ENCODE peak calls at places on chromosomes 6 and 20, in four cellular contexts. R, Q, M and V are unnamed samples.

GRCh38 chr20:20611165-20611564 is 101.3 kb downstream of the RALGAPA2 start:
- DNase-seq in M (no peak), Q (no peak), R (no peak), V (no peak)

GRCh38 chr20:44211177-44212039 is 837 bp upstream of the OSER1 start:
- DNase-seq in R (no peak), Q (no peak), M (no peak), V (peak)

GRCh38 chr6:144314003-144314485 is 28.9 kb downstream of the UTRN start:
- DNase-seq in M (no peak), R (peak), Q (no peak), V (no peak)

GRCh38 chr6:34201455-34202098 is 35.1 kb upstream of the HMGA1 start:
- DNase-seq in R (no peak), M (no peak), Q (no peak), V (no peak)

GRCh38 chr6:98825602-98826230 is 8.7 kb upstream of the POU3F2 start:
- DNase-seq in M (no peak), Q (no peak), R (no peak), V (no peak)

GRCh38 chr20:25053207-25054132 is 4.5 kb downstream of the ACSS1 start:
- DNase-seq in Q (no peak), M (no peak), R (peak), V (no peak)

GRCh38 chr6:75306074-75306473 is 21.5 kb upstream of the TMEM30A start:
- DNase-seq in M (no peak), Q (no peak), R (no peak), V (no peak)

GRCh38 chr20:51880188-51880587 is 77.9 kb upstream of the SALL4 start:
- DNase-seq in R (no peak), M (no peak), Q (no peak), V (no peak)

GRCh38 chr6:7914991-7915789 is 4.6 kb upstream of the TXNDC5 start:
- DNase-seq in M (no peak), Q (no peak), R (no peak), V (no peak)

GRCh38 chr20:36093025-36093803 is 61.3 kb upstream of the EPB41L1 start:
- DNase-seq in M (peak), R (peak), Q (peak), V (peak)

GRCh38 chr6:85041376-85041775 is 277.0 kb upstream of the TBX18 start:
- DNase-seq in M (no peak), Q (no peak), R (no peak), V (no peak)

GRCh38 chr6:69973138-69973537 is 106.8 kb downstream of the COL19A1 start:
- DNase-seq in R (no peak), M (no peak), Q (no peak), V (no peak)

GRCh38 chr6:124882580-124883393 is 79.5 kb upstream of the RNF217 start:
- DNase-seq in Q (peak), M (no peak), R (no peak), V (no peak)

GRCh38 chr6:77463308-77463880 is at the start of gene HTR1B:
- DNase-seq in R (peak), M (no peak), Q (peak), V (no peak)

GRCh38 chr6:20497200-20497820 is 36.9 kb upstream of the CDKAL1 start:
- DNase-seq in R (no peak), M (no peak), Q (no peak), V (no peak)

GRCh38 chr6:89387516-89388222 is 24.4 kb downstream of the RRAGD start:
- DNase-seq in Q (no peak), M (no peak), R (no peak), V (no peak)

GRCh38 chr6:8939615-8940014 is 504.3 kb upstream of the SLC35B3 start:
- DNase-seq in R (no peak), Q (peak), M (no peak), V (no peak)

GRCh38 chr6:39812853-39813533 is 20.8 kb downstream of the DAAM2 start:
- DNase-seq in R (no peak), Q (no peak), M (no peak), V (no peak)

GRCh38 chr20:56575961-56576360 is 42.9 kb downstream of the FAM209B start:
- DNase-seq in R (no peak), M (no peak), Q (no peak), V (no peak)

GRCh38 chr6:157407637-157408036 is 26.6 kb downstream of the ZDHHC14 start:
- DNase-seq in M (no peak), Q (no peak), R (no peak), V (no peak)

GRCh38 chr6:54083301-54083700 is 27.9 kb upstream of the MLIP start:
- DNase-seq in Q (no peak), M (no peak), R (no peak), V (no peak)

GRCh38 chr20:61449916-61450315 is 197.9 kb downstream of the CDH4 start:
- DNase-seq in R (no peak), Q (peak), M (no peak), V (no peak)

GRCh38 chr6:107337342-107337741 is 122.0 kb downstream of the PDSS2 start:
- DNase-seq in M (no peak), Q (no peak), R (no peak), V (no peak)

GRCh38 chr20:46174469-46175126 is 56.5 kb downstream of the CD40 start:
- DNase-seq in M (no peak), R (peak), Q (peak), V (no peak)

GRCh38 chr6:51077967-51078518 is 259.4 kb downstream of the TFAP2B start:
- DNase-seq in Q (no peak), M (no peak), R (no peak), V (no peak)

GRCh38 chr6:98946877-98947410 is 802 bp downstream of the FBXL4 start:
- DNase-seq in Q (peak), M (no peak), R (peak), V (peak)

GRCh38 chr6:90257486-90257738 is 39.2 kb downstream of the BACH2 start:
- DNase-seq in M (no peak), R (no peak), Q (no peak), V (no peak)

GRCh38 chr6:130949553-130949952 is 113.5 kb downstream of the EPB41L2 start:
- DNase-seq in R (no peak), Q (no peak), M (no peak), V (no peak)

GRCh38 chr6:159110013-159110412 is 59.2 kb upstream of the FNDC1 start:
- DNase-seq in R (no peak), M (no peak), Q (peak), V (no peak)

GRCh38 chr6:25659633-25660368 is 7.8 kb downstream of the SCGN start:
- DNase-seq in Q (no peak), R (no peak), M (no peak), V (no peak)

GRCh38 chr20:57838670-57839142 is 128.9 kb upstream of the PMEPA1 start:
- DNase-seq in M (no peak), R (no peak), Q (no peak), V (no peak)

GRCh38 chr20:62755817-62756724 is 40.2 kb upstream of the MRGBP start:
- DNase-seq in Q (no peak), R (no peak), M (no peak), V (no peak)

GRCh38 chr6:26249709-26249958 is 115.4 kb upstream of the BTN3A2 start:
- DNase-seq in M (no peak), Q (no peak), R (no peak), V (no peak)

GRCh38 chr6:356828-357251 is 34.7 kb upstream of the IRF4 start:
- DNase-seq in Q (no peak), R (peak), M (no peak), V (no peak)

GRCh38 chr6:70860044-70860443 is 96.8 kb downstream of the B3GAT2 start:
- DNase-seq in M (no peak), R (no peak), Q (no peak), V (no peak)

GRCh38 chr6:82259389-82259788 is 11.8 kb upstream of the IBTK start:
- DNase-seq in M (no peak), Q (no peak), R (no peak), V (no peak)
- H3K27ac ChIP-seq in M (no peak), Q (no peak), R (no peak), V (no peak)

DNA sequence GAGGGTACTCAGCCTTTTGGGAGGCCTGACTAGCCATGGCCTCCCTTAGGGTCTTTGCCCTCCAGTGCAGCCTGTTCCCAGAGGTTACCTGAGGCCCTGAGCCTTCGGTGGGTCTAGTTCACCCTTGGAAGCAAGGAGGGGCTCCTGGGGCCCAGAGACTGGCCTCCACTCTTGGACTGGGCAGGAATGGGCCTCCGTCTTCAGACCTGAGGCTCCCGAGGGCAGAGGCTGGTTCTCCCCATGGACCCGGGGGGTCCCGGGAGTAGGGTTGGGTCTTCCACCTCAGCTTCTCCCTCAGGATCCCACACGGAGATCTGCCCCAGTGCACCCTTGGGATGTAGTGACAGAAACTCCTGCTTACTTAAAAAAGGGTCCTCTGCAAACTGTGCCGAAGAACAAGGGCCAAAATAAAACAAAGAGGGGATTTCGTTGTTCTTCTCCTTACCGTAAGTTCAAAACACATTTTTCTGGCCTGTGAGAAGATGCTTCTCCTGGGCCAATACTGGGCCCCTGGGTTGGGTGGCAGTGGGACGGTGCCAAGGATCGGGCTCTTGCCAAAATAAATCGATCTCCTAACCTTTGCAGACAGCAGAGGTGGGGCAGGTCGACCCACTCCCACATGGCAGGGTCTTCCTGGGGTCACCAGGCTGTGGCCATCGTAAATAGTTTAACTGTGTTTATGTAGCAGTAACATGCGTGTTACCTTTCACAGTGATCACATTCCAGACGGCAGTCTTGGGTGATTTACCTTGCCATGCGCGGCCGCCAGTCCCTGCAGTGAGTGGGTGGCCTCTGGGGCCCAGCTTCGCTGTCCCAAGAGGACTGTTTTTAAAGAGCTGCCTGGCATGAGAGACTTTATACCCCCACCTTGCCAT is 151.8 kb downstream of the VEGFA start:
- DNase-seq in Q (no peak), M (no peak), R (peak), V (no peak)
- H3K27ac ChIP-seq in Q (no peak), M (no peak), R (no peak), V (no peak)

DNA sequence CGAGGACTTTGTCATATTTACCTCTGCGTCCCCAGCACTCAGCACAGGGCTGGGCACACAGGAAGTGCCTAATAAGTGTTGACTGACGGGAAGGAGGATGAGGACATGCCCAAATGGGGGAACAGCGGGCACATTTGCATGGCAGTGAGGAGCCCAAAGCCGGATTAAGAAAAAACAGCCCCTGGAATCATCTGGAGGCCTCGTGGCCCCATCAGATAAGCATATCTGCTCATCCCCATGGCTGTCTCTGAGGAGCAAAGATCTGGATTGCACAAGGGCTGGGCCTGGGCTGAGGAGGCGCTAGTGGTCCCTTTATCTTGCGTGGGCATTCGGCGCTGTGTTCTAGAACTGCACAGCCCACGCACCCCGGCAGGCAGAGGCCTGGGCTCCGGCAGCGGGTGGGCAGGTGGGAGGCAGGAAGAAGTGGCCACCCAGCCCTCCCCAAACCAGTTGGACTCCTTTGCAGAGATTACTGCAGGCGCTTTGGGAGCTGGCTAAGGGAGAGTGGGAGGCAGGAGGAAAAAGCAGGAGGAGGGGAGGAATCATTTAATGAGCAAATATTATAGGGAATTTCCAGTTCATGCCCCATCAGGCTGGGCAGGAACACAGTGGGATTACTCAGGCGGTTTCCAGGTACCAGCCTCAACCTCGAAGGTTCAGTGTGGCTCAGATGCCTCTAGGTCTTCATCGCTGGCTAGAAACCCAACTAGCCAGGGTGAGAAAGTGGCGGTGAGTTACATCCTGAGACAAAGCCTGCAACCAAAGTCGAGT is 108.1 kb downstream of the CEBPB start:
- DNase-seq in R (no peak), M (no peak), Q (no peak), V (no peak)
- H3K27ac ChIP-seq in R (no peak), M (no peak), Q (peak), V (no peak)

GRCh38 chr6:62612526-62612925 is 326.5 kb upstream of the KHDRBS2 start:
- DNase-seq in M (no peak), R (no peak), Q (no peak), V (no peak)

GRCh38 chr6:62613920-62614319 is 327.9 kb upstream of the KHDRBS2 start:
- DNase-seq in M (no peak), Q (no peak), R (no peak), V (no peak)

GRCh38 chr6:62614442-62614841 is 328.4 kb upstream of the KHDRBS2 start:
- DNase-seq in Q (peak), M (no peak), R (no peak), V (no peak)

DNA sequence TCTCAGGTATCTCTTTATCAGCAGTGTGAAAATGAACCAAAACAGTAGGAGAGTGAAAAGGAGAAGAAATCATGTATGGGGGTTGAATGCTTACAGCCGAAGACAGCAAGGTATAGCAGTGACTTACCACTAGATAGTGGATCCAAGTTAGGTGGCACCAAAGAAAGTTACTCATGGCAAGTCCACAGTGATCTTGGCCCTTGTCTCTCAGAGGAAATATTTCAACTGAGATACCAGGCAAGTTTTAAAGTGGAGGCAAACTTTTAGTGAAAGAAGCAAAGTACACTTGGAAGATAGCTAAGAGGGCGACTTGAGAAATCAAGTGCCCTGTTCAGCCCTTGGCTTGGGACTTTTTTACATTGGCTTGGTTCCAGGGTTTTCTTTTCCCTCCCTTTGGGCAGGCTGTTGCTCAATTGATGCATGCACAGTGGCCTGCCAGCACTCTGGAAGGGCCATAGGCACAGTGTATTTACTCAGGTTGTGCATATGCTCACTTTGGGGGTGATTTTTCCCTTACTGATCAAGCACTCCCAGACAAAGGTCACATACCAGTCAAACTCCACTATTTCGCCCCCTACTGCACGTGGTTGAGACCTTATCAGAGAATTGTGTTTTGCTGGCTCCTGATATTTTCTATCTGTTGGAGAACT is 329.5 kb upstream of the KHDRBS2 start:
- DNase-seq in R (peak), Q (no peak), M (no peak), V (no peak)
- H3K27ac ChIP-seq in R (no peak), Q (no peak), M (no peak), V (no peak)

GRCh38 chr6:43280234-43280633 is 17.8 kb upstream of the SLC22A7 start:
- DNase-seq in M (no peak), R (no peak), Q (no peak), V (no peak)

GRCh38 chr6:43276180-43277082 is 21.6 kb upstream of the SLC22A7 start:
- DNase-seq in Q (no peak), M (no peak), R (no peak), V (no peak)

GRCh38 chr6:43277083-43277642 is 20.9 kb upstream of the SLC22A7 start:
- DNase-seq in Q (no peak), R (no peak), M (no peak), V (no peak)

GRCh38 chr6:43277643-43278523 is 20.2 kb upstream of the SLC22A7 start:
- DNase-seq in M (no peak), Q (peak), R (no peak), V (no peak)

GRCh38 chr6:43278524-43279078 is 19.5 kb upstream of the SLC22A7 start:
- DNase-seq in M (no peak), R (no peak), Q (peak), V (no peak)
- H3K27ac ChIP-seq in M (no peak), R (no peak), Q (peak), V (no peak)

DNA sequence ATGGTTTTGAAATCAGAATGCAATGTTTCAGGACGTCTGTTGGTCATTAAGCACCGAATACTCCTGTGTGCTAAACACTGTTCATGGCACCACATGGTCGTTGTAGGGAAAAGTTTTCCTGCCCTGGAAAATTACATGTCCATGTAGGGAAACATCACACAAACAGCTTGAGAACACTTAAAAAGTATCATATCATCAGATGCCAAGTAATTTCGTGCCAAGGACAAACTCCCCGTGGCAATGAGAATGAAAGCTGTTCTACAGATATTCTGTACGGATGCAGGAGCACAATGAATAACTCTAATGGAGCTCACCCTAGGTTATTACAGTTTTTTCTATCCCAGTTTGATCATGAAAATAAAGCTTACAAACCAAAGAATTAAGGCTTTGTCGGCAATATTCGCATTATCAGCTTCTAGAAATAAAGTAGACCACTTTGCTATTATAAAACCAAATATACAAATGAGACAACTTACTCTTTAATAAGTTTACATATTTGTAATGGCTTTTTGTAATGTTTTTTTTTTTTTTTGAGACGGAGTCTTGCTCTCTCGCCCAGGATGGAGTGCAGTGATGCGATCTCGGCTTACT is 4.6 kb upstream of the DST start:
- DNase-seq in M (no peak), R (no peak), Q (no peak), V (no peak)
- H3K27ac ChIP-seq in M (peak), R (no peak), Q (no peak), V (no peak)

GRCh38 chr6:30071858-30072257 is 3.7 kb downstream of the RNF39 start:
- DNase-seq in R (no peak), M (no peak), Q (no peak), V (no peak)
- H3K27ac ChIP-seq in R (no peak), M (no peak), Q (no peak), V (no peak)

GRCh38 chr20:32823078-32823477 is 3.3 kb downstream of the MAPRE1 start:
- DNase-seq in R (no peak), M (no peak), Q (peak), V (no peak)
- H3K27ac ChIP-seq in R (no peak), M (no peak), Q (no peak), V (peak)

GRCh38 chr20:38161412-38161774 is 3.7 kb downstream of the TGM2 start:
- DNase-seq in M (no peak), Q (no peak), R (peak), V (no peak)
- H3K27ac ChIP-seq in M (no peak), Q (no peak), R (peak), V (no peak)